ENCODE peak calls at places on chromosomes 4 and X, in seven cellular contexts. B, T, R, C, Y, M and S are unnamed samples.

GRCh38 chr4:105679186-105679585 is 29.3 kb downstream of the INTS12 start:
- DNase-seq in B (no peak), T (no peak), R (no peak), C (no peak), Y (no peak), M (no peak), S (peak)

GRCh38 chr4:89660851-89661250 is 176.1 kb downstream of the SNCA start:
- DNase-seq in B (no peak), T (no peak), R (no peak), C (no peak), Y (no peak), M (no peak), S (peak)

GRCh38 chr4:40190880-40191815 is 5.7 kb upstream of the RHOH start:
- DNase-seq in B (no peak), T (no peak), R (peak), C (no peak), Y (no peak), M (no peak), S (no peak)

GRCh38 chr4:89715611-89716010 is 121.3 kb downstream of the SNCA start:
- DNase-seq in B (no peak), T (no peak), R (no peak), C (no peak), Y (no peak), M (no peak), S (no peak)

GRCh38 chrX:48917139-48917980 is 1.5 kb downstream of the PIM2 start:
- DNase-seq in B (peak), T (peak), R (peak), C (peak), Y (peak), M (peak), S (peak)

GRCh38 chr4:6019316-6020263 is 1.4 kb upstream of the C4orf50 start:
- DNase-seq in B (peak), T (peak), R (peak), C (peak), Y (peak), M (peak), S (peak)

GRCh38 chr4:180456928-180457327 is 1786.3 kb upstream of the TENM3 start:
- DNase-seq in B (no peak), T (no peak), R (no peak), C (no peak), Y (no peak), M (no peak), S (no peak)

GRCh38 chr4:107757860-107758476 is 37.9 kb upstream of the PAPSS1 start:
- DNase-seq in B (no peak), T (no peak), R (no peak), C (peak), Y (no peak), M (peak), S (peak)

GRCh38 chr4:155952546-155952945 is 1.1 kb downstream of the CTSO start:
- DNase-seq in B (no peak), T (no peak), R (no peak), C (no peak), Y (no peak), M (peak), S (peak)

GRCh38 chr4:66930216-66930615 is 615.1 kb downstream of the CENPC start:
- DNase-seq in B (no peak), T (no peak), R (no peak), C (no peak), Y (no peak), M (no peak), S (no peak)

GRCh38 chr4:26525136-26525535 is 34.9 kb upstream of the CCKAR start:
- DNase-seq in B (no peak), T (no peak), R (no peak), C (no peak), Y (no peak), M (peak), S (peak)

GRCh38 chr4:67714248-67714583 is 13.3 kb upstream of the UBA6 start:
- DNase-seq in B (no peak), T (no peak), R (peak), C (peak), Y (no peak), M (no peak), S (no peak)

GRCh38 chrX:10722804-10723364 is 102.5 kb upstream of the MID1 start:
- DNase-seq in B (no peak), T (peak), R (peak), C (peak), Y (peak), M (peak), S (peak)

GRCh38 chr4:2931765-2932560 is 31.2 kb downstream of the NOP14 start:
- DNase-seq in B (peak), T (no peak), R (peak), C (no peak), Y (no peak), M (no peak), S (no peak)

GRCh38 chr4:7358100-7358735 is 76.5 kb downstream of the PSAPL1 start:
- DNase-seq in B (no peak), T (peak), R (no peak), C (no peak), Y (peak), M (peak), S (peak)

GRCh38 chr4:4410271-4410670 is 23.4 kb downstream of the NSG1 start:
- DNase-seq in B (no peak), T (no peak), R (no peak), C (no peak), Y (no peak), M (no peak), S (no peak)

GRCh38 chrX:148562846-148563245 is 62.4 kb downstream of the AFF2 start:
- DNase-seq in B (peak), T (no peak), R (no peak), C (no peak), Y (no peak), M (no peak), S (no peak)

GRCh38 chr4:10587697-10588096 is 96.9 kb downstream of the CLNK start:
- DNase-seq in B (no peak), T (no peak), R (peak), C (no peak), Y (no peak), M (no peak), S (peak)

GRCh38 chr4:143184217-143184502 is 557 bp upstream of the USP38 start:
- DNase-seq in B (no peak), T (no peak), R (no peak), C (no peak), Y (no peak), M (no peak), S (no peak)

GRCh38 chr4:123340381-123340701 is 56.3 kb upstream of the SPRY1 start:
- DNase-seq in B (peak), T (peak), R (no peak), C (no peak), Y (no peak), M (peak), S (peak)

GRCh38 chrX:68945603-68946228 is 116.9 kb downstream of the EFNB1 start:
- DNase-seq in B (no peak), T (no peak), R (no peak), C (peak), Y (no peak), M (peak), S (peak)

GRCh38 chr4:150789864-150790263 is 207.9 kb downstream of the MAB21L2 start:
- DNase-seq in B (no peak), T (no peak), R (no peak), C (no peak), Y (no peak), M (no peak), S (no peak)

GRCh38 chr4:27467351-27467750 is 606.7 kb downstream of the STIM2 start:
- DNase-seq in B (no peak), T (no peak), R (no peak), C (no peak), Y (no peak), M (no peak), S (no peak)

GRCh38 chr4:14726441-14727405 is 275.6 kb upstream of the CPEB2 start:
- DNase-seq in B (no peak), T (peak), R (no peak), C (no peak), Y (no peak), M (peak), S (peak)